ENCODE peak calls at places on chromosomes 4 and X, in eight cellular contexts. G is GM23338, I is sigmoid colon, O is upper lobe of left lung, F is prostate gland, S is suprapubic skin, X is transverse colon, V is HepG2. E is an unnamed sample.

GRCh38 chrX:110402091-110402854 is 43.6 kb downstream of the RTL9 start:
- DNase-seq in G (peak; percentile 33), I (peak; percentile 66), O (no peak), F (no peak), S (no peak), X (no peak), V (no peak), E (peak; percentile 24)

GRCh38 chr4:10163296-10163695 is 46.7 kb upstream of the WDR1 start:
- DNase-seq in G (no peak), I (no peak), O (no peak), F (no peak), S (no peak), X (no peak), V (no peak), E (no peak)

GRCh38 chr4:94448815-94449375 is 2.8 kb upstream of the PDLIM5 start:
- DNase-seq in G (no peak), I (no peak), O (no peak), F (no peak), S (no peak), X (no peak), V (no peak), E (no peak)

GRCh38 chr4:108571027-108571569 is 49.3 kb upstream of the RPL34 start:
- DNase-seq in G (no peak), I (no peak), O (no peak), F (no peak), S (no peak), X (no peak), V (no peak), E (no peak)

GRCh38 chrX:45320191-45320590 is 119.5 kb upstream of the DIPK2B start:
- DNase-seq in G (no peak), I (no peak), O (no peak), F (no peak), S (no peak), X (no peak), V (no peak), E (no peak)

GRCh38 chr4:3482707-3483106 is 19.6 kb downstream of the DOK7 start:
- DNase-seq in G (no peak), I (no peak), O (peak; percentile 64), F (no peak), S (no peak), X (no peak), V (no peak), E (no peak)

GRCh38 chr4:36269116-36269515 is 12.3 kb upstream of the DTHD1 start:
- DNase-seq in G (no peak), I (no peak), O (no peak), F (no peak), S (no peak), X (no peak), V (no peak), E (no peak)

GRCh38 chr4:144591401-144591800 is 54.6 kb upstream of the HHIP start:
- DNase-seq in G (no peak), I (no peak), O (no peak), F (no peak), S (no peak), X (peak; percentile 61), V (no peak), E (no peak)

GRCh38 chrX:111098874-111099273 is 2.9 kb downstream of the PAK3 start:
- DNase-seq in G (peak; percentile 81), I (peak; percentile 67), O (peak; percentile 33), F (no peak), S (no peak), X (peak; percentile 42), V (peak; percentile 1), E (no peak)

GRCh38 chr4:176885224-176885623 is 92.5 kb upstream of the VEGFC start:
- DNase-seq in G (no peak), I (no peak), O (no peak), F (no peak), S (no peak), X (no peak), V (no peak), E (no peak)

GRCh38 chr4:33037464-33037863 is 2317.3 kb downstream of the PCDH7 start:
- DNase-seq in G (no peak), I (no peak), O (no peak), F (no peak), S (no peak), X (no peak), V (no peak), E (no peak)

GRCh38 chrX:139750390-139750789 is 42.4 kb upstream of the MCF2 start:
- DNase-seq in G (no peak), I (no peak), O (no peak), F (no peak), S (no peak), X (no peak), V (no peak), E (no peak)

GRCh38 chrX:111262086-111262485 is 8.2 kb downstream of the CAPN6 start:
- DNase-seq in G (no peak), I (no peak), O (no peak), F (no peak), S (no peak), X (no peak), V (no peak), E (no peak)

GRCh38 chr4:163816494-163816893 is 322.0 kb downstream of the TMA16 start:
- DNase-seq in G (peak; percentile 30), I (no peak), O (no peak), F (no peak), S (no peak), X (no peak), V (no peak), E (no peak)

GRCh38 chr4:131644619-131645018 is 1504.5 kb upstream of the PCDH10 start:
- DNase-seq in G (peak; percentile 79), I (no peak), O (no peak), F (no peak), S (no peak), X (no peak), V (peak; percentile 3), E (no peak)

GRCh38 chr4:181662383-181662782 is 580.8 kb upstream of the TENM3 start:
- DNase-seq in G (no peak), I (no peak), O (no peak), F (no peak), S (no peak), X (no peak), V (no peak), E (no peak)

GRCh38 chr4:152678841-152679240 is 956 bp downstream of the TMEM154 start:
- DNase-seq in G (no peak), I (no peak), O (no peak), F (no peak), S (no peak), X (no peak), V (no peak), E (no peak)

GRCh38 chrX:152897216-152898144 is at the start of gene ZNF185:
- DNase-seq in G (peak; percentile 89), I (no peak), O (peak; percentile 92), F (peak; percentile 68), S (no peak), X (peak; percentile 66), V (no peak), E (peak; percentile 73)

GRCh38 chrX:141832247-141832646 is 5.9 kb upstream of the MAGEC3 start:
- DNase-seq in G (no peak), I (no peak), O (no peak), F (no peak), S (no peak), X (no peak), V (no peak), E (no peak)

GRCh38 chr4:124415206-124415605 is 297.3 kb downstream of the ANKRD50 start:
- DNase-seq in G (no peak), I (no peak), O (no peak), F (no peak), S (no peak), X (no peak), V (no peak), E (no peak)

GRCh38 chrX:153312041-153312440 is 9.5 kb downstream of the PNMA6F start:
- DNase-seq in G (no peak), I (no peak), O (no peak), F (no peak), S (no peak), X (no peak), V (no peak), E (no peak)

GRCh38 chr4:176635372-176636261 is 157.1 kb downstream of the VEGFC start:
- DNase-seq in G (no peak), I (no peak), O (no peak), F (no peak), S (no peak), X (no peak), V (no peak), E (no peak)

GRCh38 chr4:67809502-67809901 is 55.3 kb upstream of the GNRHR start:
- DNase-seq in G (peak; percentile 18), I (no peak), O (no peak), F (no peak), S (no peak), X (no peak), V (peak; percentile 68), E (no peak)

GRCh38 chrX:2330487-2330886 is 170.3 kb downstream of the DHRSX start:
- DNase-seq in G (no peak), I (no peak), O (no peak), F (no peak), S (no peak), X (no peak), V (no peak), E (no peak)

GRCh38 chr4:155179216-155179615 is 29.2 kb upstream of the NPY2R start:
- DNase-seq in G (no peak), I (no peak), O (no peak), F (no peak), S (no peak), X (no peak), V (no peak), E (no peak)

GRCh38 chr4:22515145-22515887 is 550 bp downstream of the ADGRA3 start:
- DNase-seq in G (peak; percentile 81), I (peak; percentile 87), O (peak; percentile 90), F (peak; percentile 73), S (no peak), X (peak; percentile 78), V (peak; percentile 86), E (peak; percentile 35)
- TF ChIP-seq POLR2AphosphoS5 in G (peak; percentile 60), I (peak; percentile 28), O (no peak), F (peak; percentile 18), S (no peak), X (peak; percentile 57), V (peak; percentile 49), E (no peak)

DNA sequence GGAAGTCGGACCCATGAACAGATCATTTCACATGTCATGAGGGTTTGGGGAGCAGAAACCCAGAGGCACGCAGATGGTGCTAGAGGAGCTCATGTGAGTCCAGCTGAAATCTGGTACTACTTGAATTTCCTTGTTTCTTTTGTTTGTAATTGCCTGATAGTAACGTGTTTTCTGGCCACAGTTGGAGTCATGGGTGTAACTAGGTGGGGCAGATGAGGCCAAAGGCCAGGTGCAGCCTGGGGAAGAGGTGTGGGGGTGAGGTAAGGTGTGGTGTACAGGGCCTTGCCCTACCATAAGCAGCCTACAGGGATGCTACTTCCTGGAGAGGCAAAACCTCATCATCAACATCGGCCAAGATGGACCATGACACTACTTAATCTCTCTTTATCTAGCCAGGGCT is 271.4 kb downstream of the PTTG2 start:
- DNase-seq in G (no peak), I (no peak), O (no peak), F (no peak), S (no peak), X (peak; percentile 83), V (no peak), E (no peak)
- H3K27ac ChIP-seq in G (no peak overlapping the region), I (no peak overlapping the region), O (no peak overlapping the region), F (no peak overlapping the region), S (no peak overlapping the region), X (peak overlapping the region; percentile 90), V (no peak overlapping the region), E (no peak overlapping the region)

GRCh38 chrX:32395878-32396277 is 815.5 kb downstream of the DMD start:
- DNase-seq in G (no peak), I (no peak), O (no peak), F (no peak), S (no peak), X (no peak), V (no peak), E (no peak)
- H3K4me3 ChIP-seq in G (no peak overlapping the region), I (no peak overlapping the region), O (no peak overlapping the region), F (no peak overlapping the region), S (no peak overlapping the region), X (no peak overlapping the region), V (no peak overlapping the region), E (no peak overlapping the region)

GRCh38 chrX:121161501-121161933 is 114.1 kb downstream of the GLUD2 start:
- DNase-seq in G (peak; percentile 0), I (no peak), O (no peak), F (no peak), S (no peak), X (no peak), V (no peak), E (no peak)
- TF ChIP-seq POLR2AphosphoS5 in G (no peak), I (no peak), O (no peak), F (no peak), S (no peak), X (no peak), V (no peak), E (no peak)

E was measured in breast epithelium.